ENCODE peak calls at places on chromosomes 7 and 10, in five cellular contexts. S is H54, H is HCT116, A is HepG2, D is thyroid gland. O is an unnamed sample.

GRCh38 chr7:16841681-16842080 is 36.9 kb upstream of the AGR2 start:
- DNase-seq in S (no peak), H (no peak), A (no peak), D (no peak), O (no peak)

GRCh38 chr7:50785346-50785745 is 2.6 kb upstream of the GRB10 start:
- DNase-seq in S (no peak), H (no peak), A (no peak), D (no peak), O (no peak)

GRCh38 chr7:139775829-139776266 is 1.9 kb downstream of the HIPK2 start:
- DNase-seq in S (peak), H (peak), A (peak), D (peak), O (peak)

GRCh38 chr7:79610905-79611304 is 157.4 kb upstream of the MAGI2 start:
- DNase-seq in S (no peak), H (no peak), A (no peak), D (no peak), O (no peak)

GRCh38 chr10:30751678-30752331 is 122.3 kb upstream of the LYZL2 start:
- DNase-seq in S (peak), H (peak), A (no peak), D (peak), O (peak)

GRCh38 chr10:15451137-15452094 is 80.3 kb upstream of the FAM171A1 start:
- DNase-seq in S (no peak), H (no peak), A (no peak), D (no peak), O (no peak)

GRCh38 chr7:1667566-1668485 is 2.3 kb upstream of the ELFN1 start:
- DNase-seq in S (no peak), H (no peak), A (no peak), D (no peak), O (no peak)

GRCh38 chr7:142906643-142907042 is 21.1 kb upstream of the TRPV6 start:
- DNase-seq in S (no peak), H (no peak), A (no peak), D (no peak), O (no peak)

GRCh38 chr10:3763852-3764625 is 21.0 kb downstream of the KLF6 start:
- DNase-seq in S (no peak), H (no peak), A (no peak), D (no peak), O (no peak)

GRCh38 chr7:104341545-104341944 is 13.1 kb downstream of the LHFPL3 start:
- DNase-seq in S (no peak), H (no peak), A (peak), D (peak), O (no peak)

GRCh38 chr10:13708256-13708990 is 121.7 kb downstream of the PRPF18 start:
- DNase-seq in S (no peak), H (no peak), A (no peak), D (peak), O (no peak)

GRCh38 chr10:25261110-25261509 is 86.3 kb downstream of the GPR158 start:
- DNase-seq in S (no peak), H (no peak), A (no peak), D (no peak), O (no peak)

GRCh38 chr7:24956021-24956420 is 24.0 kb downstream of the OSBPL3 start:
- DNase-seq in S (no peak), H (no peak), A (no peak), D (no peak), O (no peak)

GRCh38 chr10:122342293-122343134 is 32.0 kb upstream of the PLEKHA1 start:
- DNase-seq in S (peak), H (peak), A (peak), D (peak), O (peak)

GRCh38 chr10:122669842-122670241 is 29.8 kb downstream of the C10orf120 start:
- DNase-seq in S (no peak), H (peak), A (no peak), D (no peak), O (no peak)

GRCh38 chr7:118846977-118847376 is 622.5 kb downstream of the ANKRD7 start:
- DNase-seq in S (no peak), H (no peak), A (no peak), D (no peak), O (no peak)

GRCh38 chr10:51244739-51245138 is 170.5 kb downstream of the PRKG1 start:
- DNase-seq in S (no peak), H (no peak), A (no peak), D (peak), O (no peak)

GRCh38 chr7:96973986-96974385 is 31.4 kb upstream of the DLX6 start:
- DNase-seq in S (peak), H (no peak), A (no peak), D (no peak), O (no peak)

GRCh38 chr10:62856021-62856420 is 39.9 kb upstream of the EGR2 start:
- DNase-seq in S (no peak), H (no peak), A (no peak), D (no peak), O (no peak)

GRCh38 chr7:122423591-122423990 is 119.0 kb upstream of the FEZF1 start:
- DNase-seq in S (no peak), H (no peak), A (no peak), D (no peak), O (no peak)

GRCh38 chr10:102065561-102066420 is 642 bp downstream of the HPS6 start:
- DNase-seq in S (peak), H (no peak), A (no peak), D (peak), O (peak)

GRCh38 chr7:2870471-2870941 is 26.4 kb upstream of the GNA12 start:
- DNase-seq in S (peak), H (peak), A (no peak), D (peak), O (peak)

GRCh38 chr7:31320675-31321074 is 19.9 kb downstream of the NEUROD6 start:
- DNase-seq in S (no peak), H (no peak), A (no peak), D (no peak), O (no peak)

GRCh38 chr10:31318382-31318853 is 598 bp upstream of the ZEB1 start:
- DNase-seq in S (peak), H (peak), A (peak), D (no peak), O (no peak)

GRCh38 chr10:13961096-13961495 is 369.6 kb downstream of the FRMD4A start:
- DNase-seq in S (peak), H (no peak), A (no peak), D (no peak), O (no peak)

GRCh38 chr7:29337628-29338116 is 143.1 kb downstream of the CHN2 start:
- DNase-seq in S (no peak), H (no peak), A (no peak), D (no peak), O (no peak)

GRCh38 chr7:157507987-157508386 is 171.2 kb downstream of the DNAJB6 start:
- DNase-seq in S (no peak), H (no peak), A (no peak), D (no peak), O (no peak)

GRCh38 chr7:112869111-112869774 is 79.0 kb upstream of the TMEM168 start:
- DNase-seq in S (peak), H (peak), A (peak), D (peak), O (peak)

GRCh38 chr7:18320971-18321567 is 174.5 kb upstream of the HDAC9 start:
- DNase-seq in S (peak), H (peak), A (peak), D (no peak), O (no peak)

GRCh38 chr7:74583630-74584029 is 73.9 kb upstream of the GTF2I start:
- DNase-seq in S (no peak), H (no peak), A (no peak), D (no peak), O (no peak)

GRCh38 chr10:17344206-17344605 is 110.2 kb downstream of the ST8SIA6 start:
- DNase-seq in S (no peak), H (no peak), A (no peak), D (no peak), O (no peak)

GRCh38 chr10:8919291-8919690 is 864.8 kb downstream of the GATA3 start:
- DNase-seq in S (no peak), H (no peak), A (no peak), D (no peak), O (no peak)

GRCh38 chr7:22481726-22482125 is 18.3 kb downstream of the STEAP1B start:
- DNase-seq in S (no peak), H (no peak), A (no peak), D (no peak), O (no peak)

GRCh38 chr7:124879771-124880170 is 49.9 kb downstream of the POT1 start:
- DNase-seq in S (no peak), H (no peak), A (no peak), D (no peak), O (no peak)

GRCh38 chr7:132394283-132395003 is 181.8 kb downstream of the PLXNA4 start:
- DNase-seq in S (no peak), H (peak), A (no peak), D (no peak), O (no peak)

DNA sequence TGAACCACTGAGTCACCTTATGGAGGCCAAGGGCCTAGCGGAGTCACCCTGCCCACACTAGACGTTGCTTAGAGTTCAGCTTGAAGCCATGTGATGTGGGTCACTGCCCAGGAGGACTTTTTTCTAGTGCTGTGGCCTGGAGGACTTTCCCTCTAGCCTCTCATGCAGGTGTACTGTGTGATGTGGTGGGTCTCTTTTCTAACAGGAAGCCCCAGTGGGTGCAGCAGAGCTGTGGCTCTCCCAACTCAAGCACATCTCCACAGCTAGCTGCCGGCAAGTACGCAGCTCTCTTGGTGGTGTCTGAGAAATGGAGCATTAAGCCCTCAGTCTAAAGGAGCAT is 13.6 kb downstream of the POR start:
- DNase-seq in S (no peak), H (no peak), A (no peak), D (peak), O (no peak)
- TF ChIP-seq POLR2A in S (no peak), H (no peak), A (no peak), D (no peak), O (no peak)

DNA sequence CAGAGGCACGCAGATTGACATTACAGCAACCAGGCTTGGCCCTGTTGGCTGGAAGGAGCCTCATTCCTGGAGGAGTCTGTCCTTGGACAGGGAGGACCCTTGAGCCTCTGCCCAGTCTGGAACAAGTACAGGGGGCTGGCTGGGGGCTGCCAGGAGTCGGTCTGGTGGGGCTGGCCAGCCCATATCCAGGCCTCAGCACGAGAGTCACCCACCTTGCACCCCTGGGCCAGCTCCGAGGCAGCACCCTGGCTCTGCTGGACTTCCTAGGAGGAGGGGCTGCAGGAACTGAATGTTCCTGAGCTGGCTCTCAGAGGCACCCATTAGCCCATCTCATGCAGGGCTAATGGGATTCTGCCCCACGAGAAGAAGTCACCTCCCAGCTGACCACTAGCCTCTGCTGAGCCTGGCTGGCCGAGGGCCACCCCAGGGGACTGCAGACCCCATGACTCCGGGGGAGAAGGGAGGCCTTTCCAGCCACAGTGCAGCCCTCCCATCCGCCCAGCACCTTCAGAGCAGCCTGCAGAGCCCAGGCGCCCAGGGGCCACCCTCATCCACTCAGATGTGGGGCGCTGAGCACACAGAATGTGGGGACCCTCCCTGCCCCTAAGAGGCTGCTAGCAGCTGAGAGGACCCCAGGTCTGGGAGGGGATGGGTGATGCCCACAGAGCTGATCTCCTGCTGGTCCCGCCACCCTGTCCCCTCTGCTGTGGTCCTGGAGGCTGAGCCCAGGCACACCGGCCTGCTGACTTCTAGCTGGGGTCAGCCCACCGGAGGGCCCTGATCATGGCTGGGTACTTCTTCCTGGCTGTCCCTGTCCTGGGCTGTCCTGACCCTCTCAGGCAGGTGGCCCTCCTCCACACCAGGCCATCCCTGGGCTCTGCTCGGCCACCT is 14.8 kb upstream of the INPP5A start:
- DNase-seq in S (no peak), H (no peak), A (no peak), D (no peak), O (peak)
- TF ChIP-seq POLR2A in S (no peak), H (no peak), A (no peak), D (no peak), O (no peak)

GRCh38 chr10:106877574-106877973 is 286.9 kb downstream of the SORCS1 start:
- DNase-seq in S (no peak), H (no peak), A (no peak), D (no peak), O (no peak)
- TF ChIP-seq POLR2A in S (no peak), H (no peak), A (no peak), D (no peak), O (no peak)

DNA sequence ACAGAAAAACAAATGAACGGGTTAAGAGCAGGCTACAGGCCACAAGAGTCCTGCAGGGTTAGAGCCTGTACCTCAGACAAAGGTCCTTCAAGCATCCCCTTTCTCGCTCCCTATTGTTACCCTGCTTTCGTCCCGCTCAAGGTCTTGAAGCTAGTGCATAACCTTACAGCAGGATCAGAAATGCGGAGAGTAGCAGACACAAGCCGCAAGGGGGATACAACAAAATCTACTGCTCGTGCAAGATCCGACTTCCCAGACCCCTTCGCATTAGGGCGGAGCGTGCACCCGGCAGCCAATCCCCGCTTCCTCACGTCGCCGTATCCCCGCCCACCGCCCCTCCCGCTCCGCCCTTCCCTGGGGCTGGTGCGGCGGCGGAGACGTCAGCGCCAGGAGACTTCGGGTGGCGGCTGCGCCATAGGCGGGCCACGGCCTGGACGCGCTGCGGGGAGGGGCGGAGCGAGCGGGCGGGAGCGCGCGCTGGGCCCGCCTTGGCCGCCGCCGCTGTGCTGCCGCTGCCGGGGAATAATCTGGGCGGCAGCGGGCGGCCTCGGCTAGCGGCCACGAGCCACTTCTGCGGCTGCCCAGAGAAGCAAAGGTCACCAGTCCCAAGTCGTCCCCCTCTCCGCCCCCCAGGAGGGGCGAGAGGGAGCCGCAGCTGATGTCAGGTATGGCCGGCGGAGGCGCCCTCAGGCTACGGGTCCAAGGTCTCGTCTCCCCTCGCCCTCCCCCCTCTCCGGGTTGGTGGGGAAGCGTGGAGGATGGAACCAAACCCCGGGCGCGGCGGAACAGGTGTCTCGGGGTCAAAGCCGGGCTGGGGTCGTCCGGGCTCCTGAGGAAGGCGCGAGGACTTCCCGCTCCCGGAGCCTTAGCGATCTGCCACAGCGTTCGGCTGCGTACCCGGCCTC is at the start of gene C1GALT1:
- DNase-seq in S (peak), H (peak), A (peak), D (peak), O (peak)
- TF ChIP-seq POLR2A in S (peak), H (peak), A (peak), D (peak), O (peak)

DNA sequence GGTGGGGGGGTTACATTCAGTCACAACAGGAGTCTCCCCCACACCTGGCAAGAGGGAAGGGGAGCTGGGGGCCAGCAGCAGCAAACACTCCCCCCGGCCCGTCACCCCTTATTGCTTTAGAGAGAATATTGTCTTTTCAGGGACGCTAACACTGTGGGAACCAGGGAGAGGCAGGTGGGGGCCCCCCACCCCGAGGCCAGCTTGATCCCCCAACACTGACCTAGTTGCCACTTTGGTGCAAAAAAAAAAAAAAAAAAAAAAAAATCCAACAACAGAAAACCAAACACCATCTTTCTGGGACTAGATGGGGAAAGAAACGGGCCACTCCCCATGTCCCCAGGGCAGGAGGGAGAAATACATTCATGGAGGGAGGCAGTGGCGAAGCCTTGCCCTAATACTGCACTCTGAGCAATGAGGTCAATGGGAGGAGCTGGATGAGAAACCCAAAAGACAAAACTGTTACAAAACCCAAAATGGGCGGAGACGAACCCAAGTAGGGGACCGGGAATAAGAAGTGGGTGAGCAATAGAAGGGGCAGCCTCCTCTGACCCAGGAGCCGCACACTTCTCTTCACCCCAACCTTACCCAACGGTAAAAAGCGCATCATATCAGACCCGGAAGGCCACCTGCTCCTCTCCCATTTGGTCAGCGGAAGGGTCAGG is 6.5 kb downstream of the GNB2 start:
- DNase-seq in S (no peak), H (no peak), A (no peak), D (no peak), O (peak)
- TF ChIP-seq POLR2A in S (no peak), H (no peak), A (no peak), D (no peak), O (no peak)

DNA sequence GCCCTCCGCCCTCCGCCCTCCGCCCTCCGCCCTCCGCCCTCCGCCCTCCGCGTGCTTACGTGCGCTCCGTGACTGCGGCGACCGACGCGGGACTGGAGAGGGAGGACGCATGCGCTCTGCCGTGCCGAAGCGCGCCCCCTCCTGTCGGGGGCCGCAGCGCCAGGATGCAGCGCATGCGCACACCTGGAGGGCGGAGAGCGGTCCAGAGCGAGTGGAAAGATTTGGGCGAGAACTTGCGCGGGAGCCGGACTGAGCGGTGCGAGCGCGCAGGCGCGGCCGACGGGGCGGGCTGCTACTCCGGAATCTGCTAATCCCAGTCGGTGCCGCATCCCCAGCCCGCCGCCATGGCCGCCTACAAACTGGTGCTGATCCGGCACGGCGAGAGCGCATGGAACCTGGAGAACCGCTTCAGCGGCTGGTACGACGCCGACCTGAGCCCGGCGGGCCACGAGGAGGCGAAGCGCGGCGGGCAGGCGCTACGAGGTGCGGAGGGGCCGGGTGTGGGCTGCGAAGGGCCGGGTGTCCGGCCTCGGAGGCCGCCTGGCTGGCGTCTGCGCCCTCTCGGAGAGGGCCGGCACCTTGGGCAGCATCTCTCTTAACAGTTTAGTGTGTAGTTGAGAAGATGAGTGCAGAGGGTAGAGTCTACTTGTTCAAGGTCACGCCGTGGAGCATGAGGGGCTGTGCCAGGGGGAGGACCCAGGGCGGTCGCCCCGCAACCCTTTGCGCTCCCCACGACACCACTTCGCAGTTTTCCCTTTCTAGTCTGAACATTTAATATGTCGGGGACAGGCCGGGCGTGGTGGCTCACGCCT is at the start of gene PGAM1:
- DNase-seq in S (peak), H (peak), A (peak), D (peak), O (peak)
- TF ChIP-seq POLR2A in S (peak), H (peak), A (peak), D (no peak), O (peak)